ENCODE peak calls at places on chromosomes 5 and 9, in nine cellular contexts. One of them, this sample, is unnamed.

GRCh38 chr9:11931109-11931508 is 762.1 kb upstream of the TYRP1 start:
- DNase-seq in pons: no peak
- DNase-seq in Calu3: no peak
- DNase-seq in Right ventricle myocardium inferior: no peak
- DNase-seq in MV-4-11: no peak
- DNase-seq in omental fat pad: no peak
- DNase-seq in stimulated activated CD8-positive, alpha-beta memory T cell treated with anti-CD3 and anti-CD28 coated beads, Interleukin-2, amount 100 ng/mL, for 1 hour: no peak
- DNase-seq in OCI-LY7: no peak
- DNase-seq in AG09319: no peak
- DNase-seq in this sample: no peak

GRCh38 chr5:179316111-179316551 is 29.1 kb downstream of the ADAMTS2 start:
- DNase-seq in Calu3: no peak
- DNase-seq in OCI-LY7: no peak
- DNase-seq in stimulated activated CD8-positive, alpha-beta memory T cell treated with anti-CD3 and anti-CD28 coated beads, Interleukin-2, amount 100 ng/mL, for 1 hour: no peak
- DNase-seq in omental fat pad: no peak
- DNase-seq in MV-4-11: no peak
- DNase-seq in AG09319: no peak
- DNase-seq in pons: no peak
- DNase-seq in Right ventricle myocardium inferior: peak; percentile 20
- DNase-seq in this sample: no peak

GRCh38 chr5:6812800-6813731 is 99.8 kb downstream of the TENT4A start:
- DNase-seq in Calu3: no peak
- DNase-seq in Right ventricle myocardium inferior: no peak
- DNase-seq in pons: peak; percentile 13
- DNase-seq in OCI-LY7: no peak
- DNase-seq in omental fat pad: no peak
- DNase-seq in stimulated activated CD8-positive, alpha-beta memory T cell treated with anti-CD3 and anti-CD28 coated beads, Interleukin-2, amount 100 ng/mL, for 1 hour: no peak
- DNase-seq in MV-4-11: peak; percentile 4
- DNase-seq in AG09319: no peak
- DNase-seq in this sample: peak; percentile 30

GRCh38 chr5:124157320-124157719 is 589.1 kb downstream of the ZNF608 start:
- DNase-seq in AG09319: no peak
- DNase-seq in Calu3: no peak
- DNase-seq in MV-4-11: peak; percentile 59
- DNase-seq in pons: peak; percentile 56
- DNase-seq in OCI-LY7: peak; percentile 54
- DNase-seq in omental fat pad: no peak
- DNase-seq in Right ventricle myocardium inferior: no peak
- DNase-seq in stimulated activated CD8-positive, alpha-beta memory T cell treated with anti-CD3 and anti-CD28 coated beads, Interleukin-2, amount 100 ng/mL, for 1 hour: no peak
- DNase-seq in this sample: no peak

GRCh38 chr5:151492729-151493128 is 45.3 kb downstream of the SLC36A1 start:
- DNase-seq in OCI-LY7: no peak
- DNase-seq in Calu3: no peak
- DNase-seq in omental fat pad: no peak
- DNase-seq in pons: no peak
- DNase-seq in AG09319: no peak
- DNase-seq in Right ventricle myocardium inferior: no peak
- DNase-seq in stimulated activated CD8-positive, alpha-beta memory T cell treated with anti-CD3 and anti-CD28 coated beads, Interleukin-2, amount 100 ng/mL, for 1 hour: no peak
- DNase-seq in MV-4-11: peak; percentile 32
- DNase-seq in this sample: no peak

GRCh38 chr5:71637133-71637532 is 50.0 kb downstream of the MCCC2 start:
- DNase-seq in Calu3: no peak
- DNase-seq in Right ventricle myocardium inferior: no peak
- DNase-seq in MV-4-11: no peak
- DNase-seq in OCI-LY7: no peak
- DNase-seq in AG09319: no peak
- DNase-seq in omental fat pad: no peak
- DNase-seq in stimulated activated CD8-positive, alpha-beta memory T cell treated with anti-CD3 and anti-CD28 coated beads, Interleukin-2, amount 100 ng/mL, for 1 hour: no peak
- DNase-seq in pons: no peak
- DNase-seq in this sample: no peak

GRCh38 chr9:88574993-88575392 is 40.0 kb downstream of the NXNL2 start:
- DNase-seq in Right ventricle myocardium inferior: no peak
- DNase-seq in stimulated activated CD8-positive, alpha-beta memory T cell treated with anti-CD3 and anti-CD28 coated beads, Interleukin-2, amount 100 ng/mL, for 1 hour: no peak
- DNase-seq in pons: peak; percentile 34
- DNase-seq in MV-4-11: peak; percentile 32
- DNase-seq in omental fat pad: no peak
- DNase-seq in AG09319: no peak
- DNase-seq in Calu3: no peak
- DNase-seq in OCI-LY7: no peak
- DNase-seq in this sample: no peak

GRCh38 chr5:96785271-96785670 is 22.5 kb downstream of the ERAP1 start:
- DNase-seq in MV-4-11: no peak
- DNase-seq in AG09319: no peak
- DNase-seq in Calu3: no peak
- DNase-seq in stimulated activated CD8-positive, alpha-beta memory T cell treated with anti-CD3 and anti-CD28 coated beads, Interleukin-2, amount 100 ng/mL, for 1 hour: no peak
- DNase-seq in pons: no peak
- DNase-seq in OCI-LY7: no peak
- DNase-seq in Right ventricle myocardium inferior: no peak
- DNase-seq in omental fat pad: no peak
- DNase-seq in this sample: no peak

GRCh38 chr5:157189223-157189622 is 8.6 kb downstream of the ITK start:
- DNase-seq in AG09319: no peak
- DNase-seq in OCI-LY7: no peak
- DNase-seq in MV-4-11: no peak
- DNase-seq in Right ventricle myocardium inferior: no peak
- DNase-seq in Calu3: no peak
- DNase-seq in omental fat pad: no peak
- DNase-seq in pons: no peak
- DNase-seq in stimulated activated CD8-positive, alpha-beta memory T cell treated with anti-CD3 and anti-CD28 coated beads, Interleukin-2, amount 100 ng/mL, for 1 hour: no peak
- DNase-seq in this sample: no peak

GRCh38 chr5:87300744-87301143 is 33.1 kb downstream of the RASA1 start:
- DNase-seq in Right ventricle myocardium inferior: no peak
- DNase-seq in stimulated activated CD8-positive, alpha-beta memory T cell treated with anti-CD3 and anti-CD28 coated beads, Interleukin-2, amount 100 ng/mL, for 1 hour: peak; percentile 21
- DNase-seq in AG09319: peak; percentile 46
- DNase-seq in pons: no peak
- DNase-seq in MV-4-11: peak; percentile 82
- DNase-seq in OCI-LY7: no peak
- DNase-seq in Calu3: peak; percentile 69
- DNase-seq in omental fat pad: no peak
- DNase-seq in this sample: no peak

GRCh38 chr5:150241298-150242225 is 48.0 kb downstream of the CAMK2A start:
- DNase-seq in Calu3: no peak
- DNase-seq in Right ventricle myocardium inferior: no peak
- DNase-seq in AG09319: no peak
- DNase-seq in stimulated activated CD8-positive, alpha-beta memory T cell treated with anti-CD3 and anti-CD28 coated beads, Interleukin-2, amount 100 ng/mL, for 1 hour: no peak
- DNase-seq in MV-4-11: no peak
- DNase-seq in omental fat pad: no peak
- DNase-seq in OCI-LY7: no peak
- DNase-seq in pons: no peak
- DNase-seq in this sample: no peak

GRCh38 chr5:37112383-37112991 is 136.7 kb downstream of the CPLANE1 start:
- DNase-seq in stimulated activated CD8-positive, alpha-beta memory T cell treated with anti-CD3 and anti-CD28 coated beads, Interleukin-2, amount 100 ng/mL, for 1 hour: no peak
- DNase-seq in MV-4-11: peak; percentile 23
- DNase-seq in Calu3: no peak
- DNase-seq in pons: no peak
- DNase-seq in OCI-LY7: no peak
- DNase-seq in omental fat pad: no peak
- DNase-seq in AG09319: no peak
- DNase-seq in Right ventricle myocardium inferior: no peak
- DNase-seq in this sample: no peak

GRCh38 chr9:132235894-132236661 is 74.2 kb downstream of the NTNG2 start:
- DNase-seq in pons: peak; percentile 75
- DNase-seq in omental fat pad: peak; percentile 79
- DNase-seq in stimulated activated CD8-positive, alpha-beta memory T cell treated with anti-CD3 and anti-CD28 coated beads, Interleukin-2, amount 100 ng/mL, for 1 hour: peak; percentile 60
- DNase-seq in Right ventricle myocardium inferior: peak; percentile 80
- DNase-seq in Calu3: peak; percentile 71
- DNase-seq in AG09319: no peak
- DNase-seq in MV-4-11: peak; percentile 47
- DNase-seq in OCI-LY7: peak; percentile 78
- DNase-seq in this sample: peak; percentile 85

GRCh38 chr9:132197315-132197714 is 35.5 kb downstream of the NTNG2 start:
- DNase-seq in AG09319: no peak
- DNase-seq in OCI-LY7: no peak
- DNase-seq in Calu3: no peak
- DNase-seq in stimulated activated CD8-positive, alpha-beta memory T cell treated with anti-CD3 and anti-CD28 coated beads, Interleukin-2, amount 100 ng/mL, for 1 hour: no peak
- DNase-seq in pons: no peak
- DNase-seq in Right ventricle myocardium inferior: no peak
- DNase-seq in MV-4-11: no peak
- DNase-seq in omental fat pad: no peak
- DNase-seq in this sample: no peak

GRCh38 chr9:25681270-25681669 is 3.0 kb upstream of the TUSC1 start:
- DNase-seq in AG09319: no peak
- DNase-seq in Right ventricle myocardium inferior: no peak
- DNase-seq in MV-4-11: no peak
- DNase-seq in OCI-LY7: no peak
- DNase-seq in pons: no peak
- DNase-seq in omental fat pad: no peak
- DNase-seq in Calu3: no peak
- DNase-seq in stimulated activated CD8-positive, alpha-beta memory T cell treated with anti-CD3 and anti-CD28 coated beads, Interleukin-2, amount 100 ng/mL, for 1 hour: no peak
- DNase-seq in this sample: no peak

GRCh38 chr5:109468737-109469420 is 59.1 kb upstream of the PJA2 start:
- DNase-seq in stimulated activated CD8-positive, alpha-beta memory T cell treated with anti-CD3 and anti-CD28 coated beads, Interleukin-2, amount 100 ng/mL, for 1 hour: peak; percentile 64
- DNase-seq in omental fat pad: peak; percentile 95
- DNase-seq in MV-4-11: peak; percentile 89
- DNase-seq in AG09319: peak; percentile 86
- DNase-seq in pons: peak; percentile 97
- DNase-seq in OCI-LY7: peak; percentile 91
- DNase-seq in Calu3: peak; percentile 95
- DNase-seq in Right ventricle myocardium inferior: peak; percentile 95
- DNase-seq in this sample: peak; percentile 63

GRCh38 chr5:98777295-98777694 is 3.8 kb downstream of the RGMB start:
- DNase-seq in AG09319: no peak
- DNase-seq in omental fat pad: no peak
- DNase-seq in OCI-LY7: no peak
- DNase-seq in pons: no peak
- DNase-seq in Calu3: no peak
- DNase-seq in stimulated activated CD8-positive, alpha-beta memory T cell treated with anti-CD3 and anti-CD28 coated beads, Interleukin-2, amount 100 ng/mL, for 1 hour: no peak
- DNase-seq in Right ventricle myocardium inferior: no peak
- DNase-seq in MV-4-11: no peak
- DNase-seq in this sample: no peak

GRCh38 chr9:811101-811531 is 30.4 kb upstream of the DMRT1 start:
- DNase-seq in OCI-LY7: no peak
- DNase-seq in stimulated activated CD8-positive, alpha-beta memory T cell treated with anti-CD3 and anti-CD28 coated beads, Interleukin-2, amount 100 ng/mL, for 1 hour: no peak
- DNase-seq in Calu3: no peak
- DNase-seq in pons: no peak
- DNase-seq in omental fat pad: no peak
- DNase-seq in MV-4-11: no peak
- DNase-seq in Right ventricle myocardium inferior: no peak
- DNase-seq in AG09319: no peak
- DNase-seq in this sample: no peak

GRCh38 chr5:172901788-172902496 is 57.3 kb upstream of the RPL26L1 start:
- DNase-seq in stimulated activated CD8-positive, alpha-beta memory T cell treated with anti-CD3 and anti-CD28 coated beads, Interleukin-2, amount 100 ng/mL, for 1 hour: no peak
- DNase-seq in Calu3: peak; percentile 17
- DNase-seq in OCI-LY7: no peak
- DNase-seq in pons: no peak
- DNase-seq in Right ventricle myocardium inferior: peak; percentile 9
- DNase-seq in MV-4-11: no peak
- DNase-seq in omental fat pad: no peak
- DNase-seq in AG09319: no peak
- DNase-seq in this sample: no peak

GRCh38 chr5:100840364-100840763 is 62.7 kb downstream of the ST8SIA4 start:
- DNase-seq in omental fat pad: no peak
- DNase-seq in Right ventricle myocardium inferior: no peak
- DNase-seq in pons: no peak
- DNase-seq in OCI-LY7: peak; percentile 40
- DNase-seq in Calu3: peak; percentile 12
- DNase-seq in MV-4-11: peak; percentile 77
- DNase-seq in stimulated activated CD8-positive, alpha-beta memory T cell treated with anti-CD3 and anti-CD28 coated beads, Interleukin-2, amount 100 ng/mL, for 1 hour: no peak
- DNase-seq in AG09319: no peak
- DNase-seq in this sample: no peak

GRCh38 chr5:151243564-151243963 is 9.4 kb upstream of the GM2A start:
- DNase-seq in MV-4-11: no peak
- DNase-seq in pons: no peak
- DNase-seq in Calu3: no peak
- DNase-seq in OCI-LY7: no peak
- DNase-seq in AG09319: no peak
- DNase-seq in Right ventricle myocardium inferior: no peak
- DNase-seq in omental fat pad: no peak
- DNase-seq in stimulated activated CD8-positive, alpha-beta memory T cell treated with anti-CD3 and anti-CD28 coated beads, Interleukin-2, amount 100 ng/mL, for 1 hour: no peak
- DNase-seq in this sample: no peak

GRCh38 chr9:131500939-131501541 is 1.7 kb upstream of the POMT1 start:
- DNase-seq in Right ventricle myocardium inferior: no peak
- DNase-seq in stimulated activated CD8-positive, alpha-beta memory T cell treated with anti-CD3 and anti-CD28 coated beads, Interleukin-2, amount 100 ng/mL, for 1 hour: peak; percentile 29
- DNase-seq in OCI-LY7: no peak
- DNase-seq in AG09319: no peak
- DNase-seq in pons: no peak
- DNase-seq in omental fat pad: no peak
- DNase-seq in MV-4-11: peak; percentile 70
- DNase-seq in Calu3: no peak
- DNase-seq in this sample: no peak